ENCODE peak calls at places on chromosomes 4 and X, in four cellular contexts. U is activated B cell treated with CpG ODN at 0.5 μM for 24 hours, P is amniotic stem cell, R is brain microvascular endothelial cell. K is an unnamed sample.

GRCh38 chr4:151882072-151882803 is 121.4 kb upstream of the GATB start:
- DNase-seq in U (no peak), P (no peak), R (no peak), K (no peak)

GRCh38 chrX:53474707-53475106 is 40.5 kb upstream of the HSD17B10 start:
- DNase-seq in U (no peak), P (no peak), R (no peak), K (no peak)

GRCh38 chrX:53163436-53163835 is 61.6 kb downstream of the KDM5C start:
- DNase-seq in U (no peak), P (no peak), R (no peak), K (no peak)

GRCh38 chrX:119288890-119289393 is 52.9 kb downstream of the PGRMC1 start:
- DNase-seq in U (no peak), P (no peak), R (no peak), K (no peak)

GRCh38 chr4:124181045-124181444 is 531.5 kb downstream of the ANKRD50 start:
- DNase-seq in U (no peak), P (no peak), R (no peak), K (no peak)

GRCh38 chrX:12065251-12065650 is 73.0 kb upstream of the FRMPD4 start:
- DNase-seq in U (no peak), P (no peak), R (peak; percentile 24), K (peak; percentile 8)

GRCh38 chr4:71093745-71094144 is 100.3 kb downstream of the DCK start:
- DNase-seq in U (no peak), P (no peak), R (no peak), K (no peak)

GRCh38 chr4:98262431-98262830 is 1.2 kb downstream of the RAP1GDS1 start:
- DNase-seq in U (no peak), P (no peak), R (no peak), K (no peak)

GRCh38 chrX:123425904-123426303 is 241.8 kb downstream of the GRIA3 start:
- DNase-seq in U (no peak), P (no peak), R (no peak), K (no peak)

GRCh38 chr4:87058272-87059073 is 123.7 kb downstream of the AFF1 start:
- DNase-seq in U (no peak), P (no peak), R (no peak), K (no peak)

GRCh38 chr4:161336016-161336415 is 827.8 kb downstream of the FSTL5 start:
- DNase-seq in U (no peak), P (no peak), R (no peak), K (no peak)

GRCh38 chr4:125187621-125188176 is 127.1 kb upstream of the FAT4 start:
- DNase-seq in U (no peak), P (no peak), R (no peak), K (no peak)

GRCh38 chr4:150801833-150802232 is 213.3 kb downstream of the LRBA start:
- DNase-seq in U (no peak), P (no peak), R (no peak), K (no peak)

GRCh38 chr4:153937289-153937688 is 148.4 kb upstream of the SFRP2 start:
- DNase-seq in U (no peak), P (no peak), R (no peak), K (no peak)

GRCh38 chr4:52869196-52869595 is 7.1 kb downstream of the RASL11B start:
- DNase-seq in U (no peak), P (no peak), R (no peak), K (no peak)

GRCh38 chrX:115018040-115018647 is 728 bp upstream of the IL13RA2 start:
- DNase-seq in U (no peak), P (peak; percentile 0), R (no peak), K (no peak)

GRCh38 chr4:175813841-175814240 is 1.8 kb upstream of the GPM6A start:
- DNase-seq in U (no peak), P (no peak), R (no peak), K (no peak)

K was measured in kidney glomerular epithelial cell.